ENCODE peak calls at places on chromosomes 6 and 20, in seven cellular contexts. J, C, O, L, R, B and T are unnamed samples.

GRCh38 chr6:166938150-166938549 is 18.2 kb downstream of the RNASET2 start:
- DNase-seq in R (no peak), O (no peak), L (no peak), J (no peak), B (no peak), C (no peak), T (no peak)

GRCh38 chr20:24746351-24746685 is 202.8 kb upstream of the CST7 start:
- DNase-seq in B (no peak), R (no peak), C (no peak), L (peak; percentile 49), J (no peak), O (no peak), T (no peak)

GRCh38 chr20:4871486-4871885 is 129.8 kb downstream of the SLC23A2 start:
- DNase-seq in O (no peak), C (no peak), R (no peak), L (no peak), B (no peak), J (no peak), T (no peak)

GRCh38 chr20:34581341-34582189 is 23.0 kb downstream of the MAP1LC3A start:
- DNase-seq in C (peak; percentile 17), B (no peak), J (no peak), L (no peak), R (no peak), O (peak; percentile 66), T (peak; percentile 63)

GRCh38 chr20:651713-652610 is 1.0 kb downstream of the SRXN1 start:
- DNase-seq in C (no peak), J (no peak), B (no peak), O (no peak), L (no peak), R (no peak), T (peak; percentile 20)

GRCh38 chr6:17305219-17306001 is 24.2 kb downstream of the RBM24 start:
- DNase-seq in R (no peak), B (no peak), L (no peak), C (peak; percentile 38), J (no peak), O (peak; percentile 46), T (no peak)

GRCh38 chr20:15220778-15221565 is 883.6 kb upstream of the FLRT3 start:
- DNase-seq in O (peak; percentile 6), J (no peak), R (no peak), C (peak; percentile 39), L (no peak), B (no peak), T (peak; percentile 14)

GRCh38 chr6:2884817-2885216 is 18.3 kb downstream of the SERPINB9 start:
- DNase-seq in R (no peak), O (no peak), C (no peak), J (no peak), L (no peak), B (no peak), T (no peak)

GRCh38 chr6:118591897-118592296 is 43.8 kb downstream of the PLN start:
- DNase-seq in O (no peak), L (no peak), R (no peak), J (no peak), C (no peak), B (no peak), T (no peak)

GRCh38 chr6:62746968-62747367 is 460.9 kb upstream of the KHDRBS2 start:
- DNase-seq in R (no peak), L (no peak), B (no peak), C (no peak), O (no peak), J (no peak), T (no peak)

GRCh38 chr6:56475736-56476457 is 166.8 kb downstream of the DST start:
- DNase-seq in O (peak; percentile 62), L (no peak), B (no peak), J (peak; percentile 77), C (peak; percentile 50), R (no peak), T (no peak)

GRCh38 chr6:127690092-127690491 is 113.1 kb downstream of the C6orf58 start:
- DNase-seq in J (no peak), B (peak; percentile 6), C (peak; percentile 12), R (peak; percentile 16), L (no peak), O (peak; percentile 36), T (peak; percentile 26)

GRCh38 chr6:132687306-132687705 is 26.5 kb downstream of the VNN1 start:
- DNase-seq in L (no peak), B (no peak), O (peak; percentile 70), J (no peak), C (peak; percentile 61), R (no peak), T (peak; percentile 55)

GRCh38 chr6:128498244-128498643 is 22.2 kb downstream of the PTPRK start:
- DNase-seq in C (no peak), J (no peak), O (no peak), B (no peak), R (no peak), L (no peak), T (no peak)

GRCh38 chr20:5569021-5569420 is 181.2 kb upstream of the SHLD1 start:
- DNase-seq in L (peak; percentile 75), R (peak; percentile 87), C (peak; percentile 65), J (peak; percentile 19), B (no peak), O (peak; percentile 50), T (peak; percentile 58)

GRCh38 chr6:159540152-159540551 is 152.9 kb downstream of the SOD2 start:
- DNase-seq in B (no peak), O (no peak), J (no peak), R (peak; percentile 7), L (no peak), C (no peak), T (no peak)

GRCh38 chr20:62647521-62648317 is 5.4 kb downstream of the SLCO4A1 start:
- DNase-seq in O (no peak), J (no peak), R (no peak), L (no peak), C (no peak), B (no peak), T (no peak)

GRCh38 chr6:25122001-25122400 is 157.2 kb upstream of the CARMIL1 start:
- DNase-seq in J (no peak), C (peak; percentile 34), B (no peak), R (no peak), O (peak; percentile 52), L (peak; percentile 58), T (peak; percentile 39)

GRCh38 chr20:45157977-45158376 is 16.7 kb upstream of the PI3 start:
- DNase-seq in O (peak; percentile 81), R (no peak), L (no peak), C (peak; percentile 24), J (peak; percentile 14), B (peak; percentile 61), T (peak; percentile 69)

GRCh38 chr6:16184129-16184528 is 54.3 kb upstream of the GMPR start:
- DNase-seq in B (no peak), C (no peak), L (peak; percentile 67), R (peak; percentile 76), J (no peak), O (peak; percentile 20), T (peak; percentile 22)

GRCh38 chr6:95804847-95805541 is 210.8 kb upstream of the FUT9 start:
- DNase-seq in C (no peak), B (no peak), J (no peak), L (no peak), R (no peak), O (no peak), T (no peak)

GRCh38 chr6:40715501-40716403 is 128.6 kb upstream of the LRFN2 start:
- DNase-seq in R (no peak), L (peak; percentile 55), B (no peak), J (no peak), O (no peak), C (no peak), T (no peak)

GRCh38 chr20:58570181-58570859 is 55.1 kb upstream of the APCDD1L start:
- DNase-seq in C (no peak), O (no peak), B (no peak), L (no peak), J (no peak), R (no peak), T (no peak)

GRCh38 chr6:159169193-159169555 is at the start of gene FNDC1:
- DNase-seq in L (no peak), C (no peak), O (no peak), J (no peak), R (peak; percentile 35), B (no peak), T (peak; percentile 6)

GRCh38 chr20:21607971-21608735 is 94.3 kb upstream of the NKX2-2 start:
- DNase-seq in O (no peak), J (no peak), R (no peak), C (no peak), B (no peak), L (peak; percentile 62), T (no peak)

GRCh38 chr6:53837875-53838806 is 43.3 kb downstream of the LRRC1 start:
- DNase-seq in L (peak; percentile 57), J (peak; percentile 83), O (peak; percentile 46), C (no peak), R (no peak), B (no peak), T (peak; percentile 11)